ENCODE peak calls at places on chromosomes 12 and 14, in five cellular contexts. One of them, this sample, is unnamed.

GRCh38 chr12:19873146-19873545 is 433.9 kb downstream of the AEBP2 start:
- DNase-seq in right atrium auricular region: no peak
- DNase-seq in activated CD8-positive, alpha-beta memory T cell treated with anti-CD3 and anti-CD28 coated beads for 4 hours: no peak
- DNase-seq in adipocyte: no peak
- DNase-seq in foreskin fibroblast: peak; percentile 9
- DNase-seq in this sample: no peak

GRCh38 chr14:104939666-104940410 is 15.2 kb downstream of the PLD4 start:
- DNase-seq in right atrium auricular region: no peak
- DNase-seq in adipocyte: no peak
- DNase-seq in foreskin fibroblast: no peak
- DNase-seq in activated CD8-positive, alpha-beta memory T cell treated with anti-CD3 and anti-CD28 coated beads for 4 hours: no peak
- DNase-seq in this sample: no peak

GRCh38 chr12:49564241-49565118 is 3.5 kb downstream of the MCRS1 start:
- DNase-seq in adipocyte: no peak
- DNase-seq in activated CD8-positive, alpha-beta memory T cell treated with anti-CD3 and anti-CD28 coated beads for 4 hours: no peak
- DNase-seq in foreskin fibroblast: no peak
- DNase-seq in right atrium auricular region: no peak
- DNase-seq in this sample: no peak

GRCh38 chr12:94244165-94245133 is 96.1 kb downstream of the PLXNC1 start:
- DNase-seq in adipocyte: no peak
- DNase-seq in foreskin fibroblast: no peak
- DNase-seq in activated CD8-positive, alpha-beta memory T cell treated with anti-CD3 and anti-CD28 coated beads for 4 hours: no peak
- DNase-seq in right atrium auricular region: no peak
- DNase-seq in this sample: no peak

GRCh38 chr12:126860210-126860609 is 1406.8 kb upstream of the TMEM132C start:
- DNase-seq in activated CD8-positive, alpha-beta memory T cell treated with anti-CD3 and anti-CD28 coated beads for 4 hours: no peak
- DNase-seq in right atrium auricular region: no peak
- DNase-seq in foreskin fibroblast: no peak
- DNase-seq in adipocyte: no peak
- DNase-seq in this sample: no peak

GRCh38 chr14:69643430-69644200 is 32.2 kb downstream of the SUSD6 start:
- DNase-seq in foreskin fibroblast: peak; percentile 63
- DNase-seq in right atrium auricular region: no peak
- DNase-seq in adipocyte: no peak
- DNase-seq in activated CD8-positive, alpha-beta memory T cell treated with anti-CD3 and anti-CD28 coated beads for 4 hours: peak; percentile 47
- DNase-seq in this sample: peak; percentile 77

GRCh38 chr12:55629058-55629841 is 7.4 kb upstream of the OR10P1 start:
- DNase-seq in adipocyte: no peak
- DNase-seq in foreskin fibroblast: no peak
- DNase-seq in right atrium auricular region: no peak
- DNase-seq in activated CD8-positive, alpha-beta memory T cell treated with anti-CD3 and anti-CD28 coated beads for 4 hours: no peak
- DNase-seq in this sample: no peak

GRCh38 chr12:46267618-46268348 is 1.1 kb downstream of the SLC38A1 start:
- DNase-seq in right atrium auricular region: no peak
- DNase-seq in adipocyte: peak; percentile 57
- DNase-seq in activated CD8-positive, alpha-beta memory T cell treated with anti-CD3 and anti-CD28 coated beads for 4 hours: peak; percentile 4
- DNase-seq in foreskin fibroblast: peak; percentile 73
- DNase-seq in this sample: peak; percentile 37

GRCh38 chr12:118136559-118137003 is 657 bp downstream of the PEBP1 start:
- DNase-seq in activated CD8-positive, alpha-beta memory T cell treated with anti-CD3 and anti-CD28 coated beads for 4 hours: peak; percentile 13
- DNase-seq in adipocyte: peak; percentile 78
- DNase-seq in right atrium auricular region: peak; percentile 69
- DNase-seq in foreskin fibroblast: peak; percentile 70
- DNase-seq in this sample: peak; percentile 35

GRCh38 chr12:7113389-7113871 is 4.4 kb upstream of the C1RL start:
- DNase-seq in adipocyte: peak; percentile 73
- DNase-seq in foreskin fibroblast: peak; percentile 68
- DNase-seq in right atrium auricular region: no peak
- DNase-seq in activated CD8-positive, alpha-beta memory T cell treated with anti-CD3 and anti-CD28 coated beads for 4 hours: peak; percentile 20
- DNase-seq in this sample: peak; percentile 39

GRCh38 chr12:99009654-99010296 is 364.7 kb downstream of the APAF1 start:
- DNase-seq in adipocyte: peak; percentile 25
- DNase-seq in foreskin fibroblast: no peak
- DNase-seq in activated CD8-positive, alpha-beta memory T cell treated with anti-CD3 and anti-CD28 coated beads for 4 hours: no peak
- DNase-seq in right atrium auricular region: no peak
- DNase-seq in this sample: no peak

GRCh38 chr14:77682158-77682553 is 25.7 kb downstream of the ALKBH1 start:
- DNase-seq in adipocyte: peak; percentile 35
- DNase-seq in foreskin fibroblast: peak; percentile 33
- DNase-seq in right atrium auricular region: no peak
- DNase-seq in activated CD8-positive, alpha-beta memory T cell treated with anti-CD3 and anti-CD28 coated beads for 4 hours: no peak
- DNase-seq in this sample: peak; percentile 65

GRCh38 chr12:104143918-104144317 is 5.9 kb upstream of the NFYB start:
- DNase-seq in right atrium auricular region: no peak
- DNase-seq in adipocyte: no peak
- DNase-seq in foreskin fibroblast: no peak
- DNase-seq in activated CD8-positive, alpha-beta memory T cell treated with anti-CD3 and anti-CD28 coated beads for 4 hours: no peak
- DNase-seq in this sample: no peak

GRCh38 chr12:39272934-39273770 is 169.8 kb downstream of the KIF21A start:
- DNase-seq in right atrium auricular region: no peak
- DNase-seq in foreskin fibroblast: peak; percentile 44
- DNase-seq in adipocyte: peak; percentile 74
- DNase-seq in activated CD8-positive, alpha-beta memory T cell treated with anti-CD3 and anti-CD28 coated beads for 4 hours: no peak
- DNase-seq in this sample: peak; percentile 47

GRCh38 chr14:104335176-104335575 is 196.8 kb downstream of the KIF26A start:
- DNase-seq in foreskin fibroblast: no peak
- DNase-seq in adipocyte: no peak
- DNase-seq in activated CD8-positive, alpha-beta memory T cell treated with anti-CD3 and anti-CD28 coated beads for 4 hours: no peak
- DNase-seq in right atrium auricular region: no peak
- DNase-seq in this sample: no peak

GRCh38 chr12:122031342-122032216 is 9.9 kb downstream of the BCL7A start:
- DNase-seq in adipocyte: peak; percentile 44
- DNase-seq in activated CD8-positive, alpha-beta memory T cell treated with anti-CD3 and anti-CD28 coated beads for 4 hours: no peak
- DNase-seq in right atrium auricular region: no peak
- DNase-seq in foreskin fibroblast: peak; percentile 58
- DNase-seq in this sample: no peak

GRCh38 chr12:28017126-28017872 is 44.8 kb upstream of the PTHLH start:
- DNase-seq in foreskin fibroblast: no peak
- DNase-seq in activated CD8-positive, alpha-beta memory T cell treated with anti-CD3 and anti-CD28 coated beads for 4 hours: no peak
- DNase-seq in right atrium auricular region: no peak
- DNase-seq in adipocyte: no peak
- DNase-seq in this sample: no peak

GRCh38 chr12:128449146-128449894 is 182.3 kb downstream of the TMEM132C start:
- DNase-seq in activated CD8-positive, alpha-beta memory T cell treated with anti-CD3 and anti-CD28 coated beads for 4 hours: no peak
- DNase-seq in right atrium auricular region: no peak
- DNase-seq in foreskin fibroblast: no peak
- DNase-seq in adipocyte: no peak
- DNase-seq in this sample: no peak

GRCh38 chr12:25438638-25439037 is 114.4 kb downstream of the LMNTD1 start:
- DNase-seq in activated CD8-positive, alpha-beta memory T cell treated with anti-CD3 and anti-CD28 coated beads for 4 hours: no peak
- DNase-seq in adipocyte: peak; percentile 49
- DNase-seq in right atrium auricular region: no peak
- DNase-seq in foreskin fibroblast: peak; percentile 80
- DNase-seq in this sample: peak; percentile 67

GRCh38 chr12:56237552-56237951 is 7.7 kb downstream of the SLC39A5 start:
- DNase-seq in right atrium auricular region: no peak
- DNase-seq in adipocyte: no peak
- DNase-seq in activated CD8-positive, alpha-beta memory T cell treated with anti-CD3 and anti-CD28 coated beads for 4 hours: no peak
- DNase-seq in foreskin fibroblast: peak; percentile 25
- DNase-seq in this sample: no peak

GRCh38 chr14:104870368-104871144 is 5.5 kb downstream of the CEP170B start:
- DNase-seq in activated CD8-positive, alpha-beta memory T cell treated with anti-CD3 and anti-CD28 coated beads for 4 hours: no peak
- DNase-seq in foreskin fibroblast: no peak
- DNase-seq in right atrium auricular region: no peak
- DNase-seq in adipocyte: no peak
- DNase-seq in this sample: no peak

GRCh38 chr12:115443351-115443938 is 759.5 kb upstream of the TBX3 start:
- DNase-seq in foreskin fibroblast: no peak
- DNase-seq in right atrium auricular region: no peak
- DNase-seq in activated CD8-positive, alpha-beta memory T cell treated with anti-CD3 and anti-CD28 coated beads for 4 hours: no peak
- DNase-seq in adipocyte: no peak
- DNase-seq in this sample: no peak

GRCh38 chr14:104393199-104393897 is 186.2 kb upstream of the C14orf180 start:
- DNase-seq in foreskin fibroblast: no peak
- DNase-seq in activated CD8-positive, alpha-beta memory T cell treated with anti-CD3 and anti-CD28 coated beads for 4 hours: no peak
- DNase-seq in adipocyte: no peak
- DNase-seq in right atrium auricular region: peak; percentile 44
- DNase-seq in this sample: no peak

GRCh38 chr14:61174395-61175386 is 106.4 kb downstream of the TMEM30B start:
- DNase-seq in right atrium auricular region: no peak
- DNase-seq in adipocyte: peak; percentile 87
- DNase-seq in foreskin fibroblast: peak; percentile 74
- DNase-seq in activated CD8-positive, alpha-beta memory T cell treated with anti-CD3 and anti-CD28 coated beads for 4 hours: no peak
- DNase-seq in this sample: peak; percentile 59

GRCh38 chr14:73878436-73878835 is 8.2 kb upstream of the ZNF410 start:
- DNase-seq in adipocyte: no peak
- DNase-seq in activated CD8-positive, alpha-beta memory T cell treated with anti-CD3 and anti-CD28 coated beads for 4 hours: no peak
- DNase-seq in right atrium auricular region: no peak
- DNase-seq in foreskin fibroblast: peak; percentile 39
- DNase-seq in this sample: peak; percentile 34

GRCh38 chr12:122875590-122876220 is 20.2 kb downstream of the VPS37B start:
- DNase-seq in foreskin fibroblast: peak; percentile 55
- DNase-seq in activated CD8-positive, alpha-beta memory T cell treated with anti-CD3 and anti-CD28 coated beads for 4 hours: no peak
- DNase-seq in right atrium auricular region: no peak
- DNase-seq in adipocyte: peak; percentile 63
- DNase-seq in this sample: no peak